ENCODE peak calls at places on chromosomes 5 and 9, in five cellular contexts. J is pancreas; H is CD4-positive, CD25-positive, alpha-beta regulatory T cell; D is heart right ventricle; E is transverse colon. T is an unnamed sample.

GRCh38 chr9:98318041-98318790 is 62.8 kb upstream of the TBC1D2 start:
- DNase-seq in H (no peak), E (no peak), J (no peak), D (no peak), T (no peak)

GRCh38 chr9:3893519-3893918 is 367.7 kb upstream of the RFX3 start:
- DNase-seq in D (no peak), J (no peak), E (peak), H (no peak), T (no peak)

GRCh38 chr9:76269789-76270188 is 124.4 kb downstream of the RFK start:
- DNase-seq in D (no peak), E (no peak), H (no peak), J (no peak), T (no peak)

GRCh38 chr5:38666668-38667498 is 110.4 kb upstream of the LIFR start:
- DNase-seq in E (no peak), H (no peak), D (peak), J (peak), T (peak)

GRCh38 chr9:109315889-109316640 is 4.8 kb downstream of the EPB41L4B start:
- DNase-seq in J (peak), D (peak), E (peak), H (no peak), T (no peak)

GRCh38 chr5:3891118-3891517 is 295.5 kb downstream of the IRX1 start:
- DNase-seq in H (no peak), D (no peak), E (no peak), J (no peak), T (peak)

GRCh38 chr5:8851101-8851500 is 694.8 kb downstream of the SEMA5A start:
- DNase-seq in H (no peak), E (no peak), J (no peak), D (no peak), T (no peak)

GRCh38 chr5:67283988-67284457 is 87.4 kb upstream of the CD180 start:
- DNase-seq in J (no peak), D (no peak), H (no peak), E (no peak), T (no peak)

GRCh38 chr9:12774861-12775367 is at the start of gene LURAP1L:
- DNase-seq in E (peak), H (no peak), D (peak), J (peak), T (peak)

GRCh38 chr5:115810776-115811175 is 5.7 kb downstream of the CDO1 start:
- DNase-seq in D (no peak), E (no peak), H (no peak), J (no peak), T (no peak)

GRCh38 chr5:135209495-135209837 is 175.4 kb upstream of the PITX1 start:
- DNase-seq in J (no peak), H (no peak), E (peak), D (no peak), T (no peak)

GRCh38 chr5:135683227-135683626 is 104.4 kb upstream of the CXCL14 start:
- DNase-seq in D (no peak), J (no peak), H (no peak), E (no peak), T (no peak)

DNA sequence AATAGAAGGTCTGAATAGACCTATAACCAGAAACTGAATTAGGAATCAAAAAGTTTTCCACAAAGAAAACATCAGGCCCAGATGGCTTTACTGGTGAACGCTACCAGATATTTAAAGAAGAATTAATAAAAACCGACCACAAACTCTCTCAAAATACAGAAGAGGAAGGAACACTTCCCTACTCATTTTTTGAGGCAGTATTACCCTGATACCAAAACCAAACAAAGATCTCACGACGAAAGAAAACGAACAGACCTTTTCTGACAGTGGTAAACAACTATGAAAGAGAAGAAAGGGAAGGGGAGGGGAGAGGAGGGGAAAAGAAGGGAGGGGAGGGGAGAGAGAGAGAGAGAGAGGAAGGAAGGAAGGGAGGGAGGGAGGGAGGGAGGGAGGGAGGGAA is 13.5 kb downstream of the B4GALT1 start:
- DNase-seq in J (no peak), H (no peak), E (no peak), D (no peak), T (no peak)
- H3K27ac ChIP-seq in J (no peak), H (peak), E (peak), D (no peak), T (no peak)

GRCh38 chr5:180787025-180787424 is 15.6 kb downstream of the MGAT1 start:
- DNase-seq in E (no peak), H (no peak), J (no peak), D (no peak), T (peak)

GRCh38 chr5:180786398-180787005 is 16.1 kb downstream of the MGAT1 start:
- DNase-seq in H (no peak), J (no peak), E (no peak), D (no peak), T (no peak)

GRCh38 chr5:180784497-180785097 is 18.0 kb downstream of the MGAT1 start:
- DNase-seq in H (peak), E (peak), D (peak), J (peak), T (peak)

GRCh38 chr5:180785151-180785781 is 17.3 kb downstream of the MGAT1 start:
- DNase-seq in E (no peak), H (no peak), J (peak), D (no peak), T (peak)

GRCh38 chr5:180785794-180786221 is 16.8 kb downstream of the MGAT1 start:
- DNase-seq in D (no peak), H (no peak), J (peak), E (no peak), T (peak)
- H3K4me3 ChIP-seq in D (no peak), H (no peak), J (no peak), E (no peak), T (peak)

GRCh38 chr5:171957591-171958251 is 48.7 kb downstream of the FBXW11 start:
- DNase-seq in J (peak), E (no peak), H (no peak), D (no peak), T (no peak)

GRCh38 chr5:171954721-171955120 is 51.7 kb downstream of the FBXW11 start:
- DNase-seq in D (no peak), J (no peak), H (no peak), E (no peak), T (no peak)

GRCh38 chr5:171956870-171957501 is 49.5 kb downstream of the FBXW11 start:
- DNase-seq in D (no peak), E (no peak), H (no peak), J (no peak), T (no peak)

GRCh38 chr5:171955761-171956160 is 50.7 kb downstream of the FBXW11 start:
- DNase-seq in H (no peak), E (no peak), J (no peak), D (no peak), T (no peak)

DNA sequence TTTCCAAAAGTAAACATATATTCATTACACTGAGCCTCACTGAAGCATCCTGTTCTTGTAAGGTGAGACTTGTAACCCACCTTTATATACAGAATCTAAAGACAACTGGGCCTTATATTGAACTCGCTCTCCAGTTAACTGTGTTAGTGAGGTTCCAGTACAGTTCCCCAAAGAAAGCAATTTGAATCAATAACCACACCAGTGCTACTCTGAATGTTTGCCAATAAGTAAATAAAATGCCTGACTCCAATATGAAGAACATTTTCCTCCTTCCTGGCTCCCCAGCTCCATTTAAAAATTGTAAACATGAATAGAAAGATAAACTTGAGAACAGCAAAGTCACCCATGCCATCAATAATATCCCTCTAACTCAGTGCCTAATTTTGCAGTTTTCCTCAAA is 50.1 kb downstream of the FBXW11 start:
- DNase-seq in D (no peak), H (no peak), E (no peak), J (no peak), T (no peak)
- H3K27ac ChIP-seq in D (no peak), H (no peak), E (no peak), J (peak), T (no peak)

GRCh38 chr9:93947409-93948070 is 7.6 kb downstream of the BARX1 start:
- DNase-seq in J (no peak), H (no peak), D (no peak), E (no peak), T (no peak)

GRCh38 chr9:93944011-93944410 is 11.1 kb downstream of the BARX1 start:
- DNase-seq in D (no peak), E (no peak), J (no peak), H (no peak), T (no peak)

GRCh38 chr9:93946338-93946712 is 8.8 kb downstream of the BARX1 start:
- DNase-seq in J (no peak), E (no peak), D (no peak), H (no peak), T (no peak)

GRCh38 chr9:93948456-93949072 is 6.6 kb downstream of the BARX1 start:
- DNase-seq in H (no peak), E (no peak), D (no peak), J (no peak), T (no peak)

GRCh38 chr9:93945400-93946337 is 9.5 kb downstream of the BARX1 start:
- DNase-seq in J (no peak), E (no peak), D (no peak), H (no peak), T (no peak)
- H3K4me3 ChIP-seq in J (no peak), E (peak), D (peak), H (no peak), T (no peak)

T was measured in SJCRH30.